ENCODE peak calls at places on chromosomes 13 and 19, in six cellular contexts. N is natural killer cell, U is GM19239, Q is AG09319, C is esophagus squamous epithelium, G is astrocyte of the spinal cord. S is an unnamed sample.

GRCh38 chr19:35346193-35347052 is 1.3 kb upstream of the FFAR1 start:
- DNase-seq in N (peak), U (no peak), Q (no peak), C (no peak), G (no peak), S (no peak)

GRCh38 chr19:2164020-2164988 is 571 bp downstream of the DOT1L start:
- DNase-seq in N (no peak), U (no peak), Q (no peak), C (no peak), G (no peak), S (no peak)

GRCh38 chr19:51211833-51212232 is 13.0 kb upstream of the CD33 start:
- DNase-seq in N (no peak), U (no peak), Q (no peak), C (no peak), G (no peak), S (no peak)

GRCh38 chr13:92761710-92762109 is 464.9 kb upstream of the GPC6 start:
- DNase-seq in N (no peak), U (no peak), Q (no peak), C (no peak), G (no peak), S (no peak)

GRCh38 chr13:80196756-80197155 is 144.2 kb downstream of the SPRY2 start:
- DNase-seq in N (no peak), U (no peak), Q (no peak), C (no peak), G (no peak), S (peak)

GRCh38 chr13:49248433-49249002 is 793 bp downstream of the CDADC1 start:
- DNase-seq in N (no peak), U (no peak), Q (no peak), C (no peak), G (peak), S (peak)

GRCh38 chr19:42794751-42795150 is 29.3 kb upstream of the PSG8 start:
- DNase-seq in N (no peak), U (no peak), Q (no peak), C (no peak), G (no peak), S (no peak)

GRCh38 chr13:97715763-97716162 is 237.7 kb upstream of the IPO5 start:
- DNase-seq in N (no peak), U (no peak), Q (no peak), C (no peak), G (no peak), S (peak)

GRCh38 chr19:30604657-30605056 is 232.5 kb downstream of the ZNF536 start:
- DNase-seq in N (no peak), U (no peak), Q (no peak), C (no peak), G (no peak), S (no peak)

GRCh38 chr19:5850743-5851293 is 431 bp downstream of the FUT3 start:
- DNase-seq in N (no peak), U (no peak), Q (peak), C (no peak), G (peak), S (peak)

GRCh38 chr13:63910406-63910957 is 2494.8 kb upstream of the PCDH20 start:
- DNase-seq in N (no peak), U (no peak), Q (no peak), C (no peak), G (peak), S (peak)

GRCh38 chr19:38654478-38655079 is 7.1 kb downstream of the ACTN4 start:
- DNase-seq in N (no peak), U (no peak), Q (no peak), C (no peak), G (no peak), S (no peak)

GRCh38 chr13:111093634-111094033 is 21.5 kb upstream of the ARHGEF7 start:
- DNase-seq in N (no peak), U (no peak), Q (no peak), C (no peak), G (no peak), S (no peak)

GRCh38 chr13:39803156-39803555 is 147.7 kb downstream of the COG6 start:
- DNase-seq in N (no peak), U (no peak), Q (no peak), C (no peak), G (no peak), S (no peak)

GRCh38 chr13:28609936-28610335 is 49.0 kb upstream of the POMP start:
- DNase-seq in N (no peak), U (no peak), Q (peak), C (no peak), G (peak), S (peak)

GRCh38 chr19:45135176-45135575 is 25.6 kb downstream of the NKPD1 start:
- DNase-seq in N (no peak), U (no peak), Q (no peak), C (no peak), G (no peak), S (no peak)

GRCh38 chr13:20303636-20304035 is 71.5 kb upstream of the GJB6 start:
- DNase-seq in N (no peak), U (no peak), Q (no peak), C (no peak), G (peak), S (no peak)

GRCh38 chr13:27770809-27771208 is 21.5 kb upstream of the GSX1 start:
- DNase-seq in N (no peak), U (no peak), Q (no peak), C (no peak), G (no peak), S (peak)

GRCh38 chr19:10043286-10043927 is 30.1 kb downstream of the RDH8 start:
- DNase-seq in N (no peak), U (no peak), Q (no peak), C (no peak), G (peak), S (peak)

GRCh38 chr13:62483774-62484173 is 1068.1 kb upstream of the PCDH20 start:
- DNase-seq in N (no peak), U (no peak), Q (no peak), C (no peak), G (peak), S (no peak)

GRCh38 chr13:34065915-34066314 is 248.0 kb downstream of the RFC3 start:
- DNase-seq in N (no peak), U (no peak), Q (no peak), C (no peak), G (no peak), S (no peak)

GRCh38 chr13:109095126-109095525 is 465.7 kb downstream of the MYO16 start:
- DNase-seq in N (no peak), U (no peak), Q (no peak), C (no peak), G (no peak), S (no peak)

GRCh38 chr19:10712041-10712440 is 5.8 kb upstream of the DNM2 start:
- DNase-seq in N (no peak), U (no peak), Q (no peak), C (no peak), G (no peak), S (no peak)

GRCh38 chr19:1811942-1812425 is at the start of gene ATP8B3:
- DNase-seq in N (no peak), U (peak), Q (no peak), C (no peak), G (no peak), S (no peak)

GRCh38 chr13:22173605-22174004 is 502.7 kb downstream of the FGF9 start:
- DNase-seq in N (no peak), U (no peak), Q (no peak), C (no peak), G (peak), S (no peak)

GRCh38 chr19:16026756-16027155 is 49.5 kb upstream of the TPM4 start:
- DNase-seq in N (no peak), U (no peak), Q (no peak), C (no peak), G (no peak), S (no peak)

GRCh38 chr13:112159575-112160547 is 92.9 kb downstream of the SOX1 start:
- DNase-seq in N (no peak), U (no peak), Q (no peak), C (no peak), G (no peak), S (no peak)

GRCh38 chr13:39209731-39210633 is 171.7 kb downstream of the NHLRC3 start:
- DNase-seq in N (no peak), U (no peak), Q (no peak), C (no peak), G (no peak), S (peak)

GRCh38 chr13:33547035-33547434 is 261.5 kb upstream of the STARD13 start:
- DNase-seq in N (no peak), U (no peak), Q (no peak), C (no peak), G (no peak), S (peak)

GRCh38 chr19:40611096-40611495 is 9.9 kb downstream of the LTBP4 start:
- DNase-seq in N (no peak), U (no peak), Q (no peak), C (no peak), G (no peak), S (no peak)

GRCh38 chr13:80824231-80824630 is 483.3 kb upstream of the SPRY2 start:
- DNase-seq in N (no peak), U (no peak), Q (no peak), C (no peak), G (peak), S (peak)